ENCODE peak calls at places on chromosomes 4 and X, in seven cellular contexts. K, H, N, D, P, S and V are unnamed samples.

GRCh38 chr4:89539797-89540711 is 232.5 kb upstream of the GPRIN3 start:
- DNase-seq in K (no peak), H (no peak), N (no peak), D (no peak), P (no peak), S (no peak), V (no peak)

GRCh38 chrX:65582450-65583082 is 48.0 kb upstream of the LAS1L start:
- DNase-seq in K (no peak), H (no peak), N (peak; percentile 43), D (no peak), P (no peak), S (no peak), V (no peak)

GRCh38 chr4:7842384-7843279 is 97.0 kb downstream of the AFAP1 start:
- DNase-seq in K (no peak), H (no peak), N (no peak), D (no peak), P (no peak), S (no peak), V (no peak)

GRCh38 chr4:42596918-42597317 is 60.0 kb downstream of the ATP8A1 start:
- DNase-seq in K (no peak), H (no peak), N (no peak), D (no peak), P (peak; percentile 17), S (no peak), V (no peak)

GRCh38 chrX:28586891-28587635 is at the start of gene IL1RAPL1:
- DNase-seq in K (no peak), H (no peak), N (no peak), D (no peak), P (no peak), S (no peak), V (no peak)

GRCh38 chr4:176193898-176194297 is 1.5 kb downstream of the SPATA4 start:
- DNase-seq in K (no peak), H (no peak), N (no peak), D (no peak), P (no peak), S (no peak), V (no peak)

GRCh38 chr4:169115897-169116254 is 105.8 kb upstream of the CBR4 start:
- DNase-seq in K (no peak), H (no peak), N (no peak), D (no peak), P (no peak), S (no peak), V (no peak)

GRCh38 chr4:117691572-117692351 is 342.5 kb upstream of the NDST3 start:
- DNase-seq in K (no peak), H (no peak), N (no peak), D (no peak), P (no peak), S (no peak), V (no peak)

GRCh38 chrX:133325422-133325821 is 89.9 kb downstream of the GPC4 start:
- DNase-seq in K (no peak), H (no peak), N (no peak), D (no peak), P (no peak), S (no peak), V (no peak)

GRCh38 chr4:26839534-26839951 is 21.1 kb upstream of the STIM2 start:
- DNase-seq in K (peak; percentile 30), H (no peak), N (no peak), D (no peak), P (no peak), S (no peak), V (no peak)

GRCh38 chr4:186666750-186667149 is 56.9 kb downstream of the FAT1 start:
- DNase-seq in K (no peak), H (no peak), N (no peak), D (no peak), P (no peak), S (no peak), V (no peak)

GRCh38 chr4:14856076-14856926 is 146.0 kb upstream of the CPEB2 start:
- DNase-seq in K (no peak), H (no peak), N (peak; percentile 73), D (no peak), P (peak; percentile 96), S (peak; percentile 4), V (no peak)

GRCh38 chr4:175536852-175537453 is 275.1 kb downstream of the GPM6A start:
- DNase-seq in K (peak; percentile 25), H (no peak), N (peak; percentile 17), D (no peak), P (peak; percentile 7), S (peak; percentile 35), V (peak; percentile 2)

GRCh38 chr4:139655116-139655515 is 10.5 kb upstream of the MGST2 start:
- DNase-seq in K (peak; percentile 32), H (no peak), N (no peak), D (no peak), P (no peak), S (peak; percentile 65), V (no peak)

GRCh38 chr4:1050486-1051213 is 39.2 kb downstream of the FGFRL1 start:
- DNase-seq in K (peak; percentile 44), H (peak; percentile 93), N (peak; percentile 37), D (peak; percentile 3), P (no peak), S (no peak), V (no peak)

GRCh38 chrX:132467029-132467428 is 21.8 kb downstream of the MBNL3 start:
- DNase-seq in K (no peak), H (no peak), N (no peak), D (no peak), P (no peak), S (no peak), V (no peak)

GRCh38 chr4:144374065-144374464 is 233.5 kb upstream of the GYPA start:
- DNase-seq in K (no peak), H (no peak), N (no peak), D (no peak), P (peak; percentile 20), S (no peak), V (no peak)

GRCh38 chr4:1298461-1298860 is 8.8 kb downstream of the MAEA start:
- DNase-seq in K (no peak), H (no peak), N (no peak), D (no peak), P (no peak), S (no peak), V (no peak)

GRCh38 chrX:134868766-134869495 is 121.9 kb upstream of the SMIM10 start:
- DNase-seq in K (no peak), H (no peak), N (no peak), D (no peak), P (no peak), S (no peak), V (no peak)

GRCh38 chr4:175806741-175807140 is 5.3 kb downstream of the GPM6A start:
- DNase-seq in K (no peak), H (no peak), N (no peak), D (no peak), P (no peak), S (no peak), V (no peak)

GRCh38 chr4:6962211-6963041 is 52.8 kb downstream of the TBC1D14 start:
- DNase-seq in K (no peak), H (no peak), N (no peak), D (no peak), P (no peak), S (no peak), V (no peak)

GRCh38 chr4:106763044-106763443 is 273.1 kb downstream of the DKK2 start:
- DNase-seq in K (no peak), H (no peak), N (no peak), D (no peak), P (no peak), S (no peak), V (no peak)

GRCh38 chrX:17748684-17749083 is 11.4 kb downstream of the SCML1 start:
- DNase-seq in K (no peak), H (no peak), N (no peak), D (no peak), P (no peak), S (no peak), V (no peak)

GRCh38 chrX:98380556-98380955 is 1496.8 kb downstream of the RPA4 start:
- DNase-seq in K (no peak), H (peak; percentile 45), N (no peak), D (no peak), P (no peak), S (no peak), V (no peak)

GRCh38 chrX:437636-438390 is 51.1 kb upstream of the PPP2R3B start:
- DNase-seq in K (no peak), H (no peak), N (no peak), D (no peak), P (no peak), S (no peak), V (no peak)

GRCh38 chr4:119010909-119011606 is 122.4 kb downstream of the SYNPO2 start:
- DNase-seq in K (no peak), H (no peak), N (no peak), D (no peak), P (no peak), S (no peak), V (no peak)

GRCh38 chr4:7909463-7909862 is 30.2 kb downstream of the AFAP1 start:
- DNase-seq in K (no peak), H (no peak), N (no peak), D (no peak), P (no peak), S (peak; percentile 69), V (no peak)

GRCh38 chrX:13487731-13488505 is 81.5 kb upstream of the EGFL6 start:
- DNase-seq in K (peak; percentile 48), H (peak; percentile 47), N (peak; percentile 12), D (peak; percentile 15), P (peak; percentile 72), S (peak; percentile 10), V (no peak)

GRCh38 chr4:52939739-52940138 is 77.6 kb downstream of the RASL11B start:
- DNase-seq in K (no peak), H (no peak), N (no peak), D (no peak), P (no peak), S (no peak), V (no peak)
- TF ChIP-seq TAF1 in K (no peak), H (no peak), N (no peak), D (no peak), P (no peak), S (no peak), V (no peak)

DNA sequence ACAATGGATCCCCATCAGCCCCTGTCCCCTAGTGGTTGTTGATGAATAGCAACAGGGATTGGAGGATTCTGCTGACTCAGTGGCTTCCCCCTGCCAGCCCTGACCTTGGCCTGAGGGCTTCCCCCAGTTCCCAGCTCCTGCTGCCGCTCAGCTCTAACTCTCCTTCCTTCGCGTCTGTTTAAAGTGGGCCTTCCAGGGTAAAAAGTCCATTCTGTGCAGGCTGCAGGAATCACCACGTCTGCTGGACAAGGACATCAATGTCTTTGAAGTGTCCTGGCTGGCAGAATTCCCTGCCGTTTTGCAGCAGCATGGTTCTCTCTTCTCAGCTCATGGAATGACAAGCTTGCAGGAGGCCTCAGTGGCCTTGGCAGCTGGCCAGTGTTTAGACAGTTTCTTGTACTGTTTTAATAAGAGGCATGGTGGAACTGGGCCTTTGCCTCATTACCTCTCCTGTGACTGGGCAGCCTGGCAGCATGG is 152.5 kb upstream of the STX18 start:
- DNase-seq in K (peak; percentile 30), H (peak; percentile 61), N (peak; percentile 37), D (no peak), P (no peak), S (peak; percentile 92), V (no peak)
- TF ChIP-seq TAF1 in K (no peak), H (no peak), N (no peak), D (no peak), P (no peak), S (no peak), V (no peak)

GRCh38 chr4:71026086-71026485 is 32.6 kb downstream of the DCK start:
- DNase-seq in K (peak; percentile 16), H (no peak), N (peak; percentile 56), D (no peak), P (no peak), S (peak; percentile 66), V (no peak)
- TF ChIP-seq TAF1 in K (no peak), H (no peak), N (no peak), D (no peak), P (no peak), S (no peak), V (no peak)

GRCh38 chrX:31837445-31837844 is 765.6 kb upstream of the FTHL17 start:
- DNase-seq in K (peak; percentile 12), H (no peak), N (no peak), D (no peak), P (no peak), S (no peak), V (no peak)
- TF ChIP-seq TAF1 in K (no peak), H (no peak), N (no peak), D (no peak), P (no peak), S (no peak), V (no peak)